ENCODE peak calls at places on chromosomes 7 and 10, in six cellular contexts. One of them, this sample, is unnamed.

GRCh38 chr7:67019562-67020390 is 23.1 kb downstream of the TYW1 start:
- DNase-seq in CD8-positive, alpha-beta memory T cell: no peak
- DNase-seq in A549: no peak
- DNase-seq in anterior cingulate cortex: no peak
- DNase-seq in T-helper 1 cell: no peak
- DNase-seq in caudate nucleus: no peak
- DNase-seq in this sample: no peak

GRCh38 chr10:85665078-85665477 is 701.5 kb downstream of the GRID1 start:
- DNase-seq in CD8-positive, alpha-beta memory T cell: no peak
- DNase-seq in A549: no peak
- DNase-seq in anterior cingulate cortex: no peak
- DNase-seq in T-helper 1 cell: no peak
- DNase-seq in caudate nucleus: no peak
- DNase-seq in this sample: no peak

GRCh38 chr7:92881091-92881485 is 44.7 kb upstream of the CDK6 start:
- DNase-seq in CD8-positive, alpha-beta memory T cell: no peak
- DNase-seq in A549: no peak
- DNase-seq in anterior cingulate cortex: no peak
- DNase-seq in T-helper 1 cell: no peak
- DNase-seq in caudate nucleus: no peak
- DNase-seq in this sample: no peak

GRCh38 chr10:30002438-30003266 is 56.7 kb downstream of the JCAD start:
- DNase-seq in CD8-positive, alpha-beta memory T cell: peak
- DNase-seq in A549: peak
- DNase-seq in anterior cingulate cortex: peak
- DNase-seq in T-helper 1 cell: peak
- DNase-seq in caudate nucleus: no peak
- DNase-seq in this sample: peak

GRCh38 chr10:6140965-6141295 is 52.1 kb downstream of the RBM17 start:
- DNase-seq in CD8-positive, alpha-beta memory T cell: no peak
- DNase-seq in A549: no peak
- DNase-seq in anterior cingulate cortex: no peak
- DNase-seq in T-helper 1 cell: no peak
- DNase-seq in caudate nucleus: no peak
- DNase-seq in this sample: no peak

GRCh38 chr7:42700376-42701327 is 211.2 kb downstream of the C7orf25 start:
- DNase-seq in CD8-positive, alpha-beta memory T cell: no peak
- DNase-seq in A549: no peak
- DNase-seq in anterior cingulate cortex: no peak
- DNase-seq in T-helper 1 cell: no peak
- DNase-seq in caudate nucleus: no peak
- DNase-seq in this sample: no peak

GRCh38 chr10:73432646-73433537 is 469 bp downstream of the MSS51 start:
- DNase-seq in CD8-positive, alpha-beta memory T cell: no peak
- DNase-seq in A549: no peak
- DNase-seq in anterior cingulate cortex: no peak
- DNase-seq in T-helper 1 cell: no peak
- DNase-seq in caudate nucleus: no peak
- DNase-seq in this sample: no peak

GRCh38 chr7:132768099-132768498 is 191.8 kb upstream of the PLXNA4 start:
- DNase-seq in CD8-positive, alpha-beta memory T cell: no peak
- DNase-seq in A549: no peak
- DNase-seq in anterior cingulate cortex: no peak
- DNase-seq in T-helper 1 cell: no peak
- DNase-seq in caudate nucleus: no peak
- DNase-seq in this sample: no peak

GRCh38 chr7:23604296-23604640 is 7.1 kb downstream of the CCDC126 start:
- DNase-seq in CD8-positive, alpha-beta memory T cell: no peak
- DNase-seq in A549: no peak
- DNase-seq in anterior cingulate cortex: no peak
- DNase-seq in T-helper 1 cell: no peak
- DNase-seq in caudate nucleus: no peak
- DNase-seq in this sample: no peak

GRCh38 chr10:1540144-1540543 is 197.2 kb downstream of the ADARB2 start:
- DNase-seq in CD8-positive, alpha-beta memory T cell: no peak
- DNase-seq in A549: no peak
- DNase-seq in anterior cingulate cortex: no peak
- DNase-seq in T-helper 1 cell: no peak
- DNase-seq in caudate nucleus: no peak
- DNase-seq in this sample: no peak

GRCh38 chr7:113232885-113233284 is 114.5 kb upstream of the SMIM30 start:
- DNase-seq in CD8-positive, alpha-beta memory T cell: no peak
- DNase-seq in A549: no peak
- DNase-seq in anterior cingulate cortex: no peak
- DNase-seq in T-helper 1 cell: no peak
- DNase-seq in caudate nucleus: no peak
- DNase-seq in this sample: no peak

GRCh38 chr7:122902751-122903495 is 16.7 kb upstream of the CADPS2 start:
- DNase-seq in CD8-positive, alpha-beta memory T cell: no peak
- DNase-seq in A549: peak
- DNase-seq in anterior cingulate cortex: no peak
- DNase-seq in T-helper 1 cell: no peak
- DNase-seq in caudate nucleus: no peak
- DNase-seq in this sample: no peak

This sample was measured in HAP-1.